ENCODE peak calls at places on chromosome 10, in five cellular contexts. W is GM23338, V is neural progenitor cell, Q is HCT116, F is GM23248. M is an unnamed sample.
A peak's percentile ranks its signal among the peaks of the same experiment; 100 is the strongest.

GRCh38 chr10:57898231-57898630 is 369.5 kb downstream of the IPMK start:
- DNase-seq in Q (no peak), W (peak; percentile 79), F (no peak), V (no peak), M (no peak)

GRCh38 chr10:124000792-124001201 is 92.6 kb downstream of the CHST15 start:
- DNase-seq in Q (no peak), V (no peak), W (no peak), F (peak; percentile 76), M (no peak)

GRCh38 chr10:124636271-124636993 is 107.7 kb downstream of the FAM53B start:
- DNase-seq in V (no peak), F (no peak), Q (no peak), W (no peak), M (no peak)

GRCh38 chr10:119687192-119688032 is 36.2 kb downstream of the BAG3 start:
- DNase-seq in F (no peak), W (peak; percentile 98), V (peak; percentile 81), Q (no peak), M (peak; percentile 33)

GRCh38 chr10:81981724-81982123 is 106.7 kb downstream of the NRG3 start:
- DNase-seq in W (no peak), V (no peak), Q (no peak), F (no peak), M (no peak)

GRCh38 chr10:35637456-35637855 is 4.6 kb downstream of the FZD8 start:
- DNase-seq in F (no peak), V (peak; percentile 95), Q (no peak), W (peak; percentile 88), M (peak; percentile 79)

GRCh38 chr10:132383751-132384181 is 13.2 kb upstream of the PWWP2B start:
- DNase-seq in F (no peak), Q (no peak), W (no peak), V (no peak), M (no peak)

GRCh38 chr10:132326925-132327324 is 5.1 kb upstream of the LRRC27 start:
- DNase-seq in W (no peak), Q (no peak), V (no peak), F (peak; percentile 34), M (no peak)

GRCh38 chr10:7756360-7756992 is 31.3 kb downstream of the KIN start:
- DNase-seq in Q (peak; percentile 21), F (peak; percentile 48), V (peak; percentile 39), W (peak; percentile 53), M (peak; percentile 37)

GRCh38 chr10:26860026-26860541 is 674 bp downstream of the ABI1 start:
- DNase-seq in V (peak; percentile 71), F (peak; percentile 83), Q (no peak), W (peak; percentile 56), M (peak; percentile 78)

GRCh38 chr10:130073912-130074311 is 36.7 kb downstream of the C10orf143 start:
- DNase-seq in Q (no peak), W (no peak), V (no peak), F (no peak), M (no peak)

GRCh38 chr10:29689001-29689400 is 54.2 kb upstream of the SVIL start:
- DNase-seq in Q (peak; percentile 33), V (no peak), W (no peak), F (peak; percentile 80), M (peak; percentile 90)

GRCh38 chr10:79014796-79015195 is 54.0 kb upstream of the ZMIZ1 start:
- DNase-seq in W (no peak), V (no peak), F (no peak), Q (no peak), M (no peak)

GRCh38 chr10:16933799-16934198 is 116.6 kb upstream of the RSU1 start:
- DNase-seq in W (no peak), F (no peak), V (no peak), Q (no peak), M (no peak)
- TF ChIP-seq EZH2 in W (no peak), F (no peak), V (no peak), Q (no peak), M (no peak)

DNA sequence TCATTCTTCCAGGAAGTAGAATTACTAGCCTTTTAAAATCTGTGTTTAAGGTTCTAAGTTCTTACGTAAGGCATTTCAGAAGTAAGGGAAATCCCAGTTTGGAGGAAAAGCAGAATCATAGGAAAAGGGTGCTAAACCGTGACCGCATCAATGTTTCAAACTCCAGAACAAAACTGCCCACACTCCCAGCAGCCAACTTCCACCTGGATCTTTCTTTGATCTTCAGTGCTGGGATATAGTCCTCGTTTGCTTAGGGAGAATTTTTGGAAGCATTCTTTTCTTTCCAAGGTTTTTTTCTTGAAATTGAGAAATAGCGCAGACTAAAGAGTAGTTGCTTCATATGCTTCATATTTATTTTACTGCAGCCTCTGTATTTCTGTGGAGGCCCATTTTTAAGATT is 8.9 kb downstream of the PROSER2 start:
- DNase-seq in F (peak; percentile 16), V (no peak), W (no peak), Q (no peak), M (no peak)
- H3K4me1 ChIP-seq in F (no peaks in the 10 kb centered on the region), V (no peaks in the 10 kb centered on the region), W (peaks cover 10% of the 10 kb centered on the region), Q (no peaks in the 10 kb centered on the region), M (peaks cover 42% of the 10 kb centered on the region)

GRCh38 chr10:101229275-101230184 is at the start of gene LBX1:
- DNase-seq in V (peak; percentile 80), F (peak; percentile 13), Q (no peak), W (peak; percentile 43), M (no peak)
- TF ChIP-seq EZH2 in V (peak; percentile 100), F (peak; percentile 100), Q (no peak), W (peak; percentile 100), M (peak; percentile 98)

GRCh38 chr10:75403144-75404022 is 1.8 kb upstream of the ZNF503 start:
- DNase-seq in W (peak; percentile 78), F (peak; percentile 75), V (peak; percentile 87), Q (no peak), M (no peak)
- H3K4me1 ChIP-seq in W (peaks cover 52% of the 10 kb centered on the region), F (no peaks in the 10 kb centered on the region), V (peaks cover 28% of the 10 kb centered on the region), Q (peaks cover 21% of the 10 kb centered on the region), M (peaks cover 34% of the 10 kb centered on the region)